ENCODE peak calls at places on chromosomes 3 and 15, in six cellular contexts. One of them, this sample, is unnamed.

GRCh38 chr3:189049458-189050231 is 122.1 kb upstream of the TPRG1 start:
- DNase-seq in GM12892: no peak
- DNase-seq in epithelial cell of esophagus: no peak
- DNase-seq in AG10803: no peak
- DNase-seq in uterus: no peak
- DNase-seq in brain microvascular endothelial cell: no peak
- DNase-seq in this sample: no peak

GRCh38 chr3:195897081-195897852 is 11.1 kb downstream of the TNK2 start:
- DNase-seq in GM12892: no peak
- DNase-seq in epithelial cell of esophagus: peak; percentile 87
- DNase-seq in AG10803: peak; percentile 59
- DNase-seq in uterus: peak; percentile 64
- DNase-seq in brain microvascular endothelial cell: peak; percentile 61
- DNase-seq in this sample: peak; percentile 49

GRCh38 chr3:193552911-193553310 is 1.8 kb downstream of the ATP13A4 start:
- DNase-seq in GM12892: no peak
- DNase-seq in epithelial cell of esophagus: no peak
- DNase-seq in AG10803: no peak
- DNase-seq in uterus: no peak
- DNase-seq in brain microvascular endothelial cell: no peak
- DNase-seq in this sample: no peak

GRCh38 chr15:101085311-101085700 is 166.1 kb downstream of the LRRK1 start:
- DNase-seq in GM12892: no peak
- DNase-seq in epithelial cell of esophagus: no peak
- DNase-seq in AG10803: no peak
- DNase-seq in uterus: no peak
- DNase-seq in brain microvascular endothelial cell: no peak
- DNase-seq in this sample: no peak

GRCh38 chr3:74287557-74287956 is 326.9 kb downstream of the CNTN3 start:
- DNase-seq in GM12892: no peak
- DNase-seq in epithelial cell of esophagus: no peak
- DNase-seq in AG10803: peak; percentile 30
- DNase-seq in uterus: no peak
- DNase-seq in brain microvascular endothelial cell: no peak
- DNase-seq in this sample: no peak

GRCh38 chr3:167728176-167728575 is 6.5 kb downstream of the PDCD10 start:
- DNase-seq in GM12892: no peak
- DNase-seq in epithelial cell of esophagus: peak; percentile 73
- DNase-seq in AG10803: peak; percentile 79
- DNase-seq in uterus: no peak
- DNase-seq in brain microvascular endothelial cell: peak; percentile 83
- DNase-seq in this sample: peak; percentile 48

GRCh38 chr3:41431386-41431785 is 232.1 kb downstream of the CTNNB1 start:
- DNase-seq in GM12892: no peak
- DNase-seq in epithelial cell of esophagus: no peak
- DNase-seq in AG10803: no peak
- DNase-seq in uterus: no peak
- DNase-seq in brain microvascular endothelial cell: no peak
- DNase-seq in this sample: no peak

GRCh38 chr15:100011235-100011634 is 278.0 kb upstream of the LYSMD4 start:
- DNase-seq in GM12892: no peak
- DNase-seq in epithelial cell of esophagus: no peak
- DNase-seq in AG10803: no peak
- DNase-seq in uterus: no peak
- DNase-seq in brain microvascular endothelial cell: no peak
- DNase-seq in this sample: no peak

GRCh38 chr3:115922681-115923347 is 299.5 kb downstream of the GAP43 start:
- DNase-seq in GM12892: no peak
- DNase-seq in epithelial cell of esophagus: peak; percentile 44
- DNase-seq in AG10803: peak; percentile 49
- DNase-seq in uterus: no peak
- DNase-seq in brain microvascular endothelial cell: peak; percentile 69
- DNase-seq in this sample: peak; percentile 24

GRCh38 chr3:134376786-134377431 is 2.7 kb upstream of the AMOTL2 start:
- DNase-seq in GM12892: no peak
- DNase-seq in epithelial cell of esophagus: peak; percentile 52
- DNase-seq in AG10803: no peak
- DNase-seq in uterus: no peak
- DNase-seq in brain microvascular endothelial cell: no peak
- DNase-seq in this sample: no peak

GRCh38 chr15:68930268-68931022 is at the start of gene SPESP1:
- DNase-seq in GM12892: no peak
- DNase-seq in epithelial cell of esophagus: peak; percentile 64
- DNase-seq in AG10803: peak; percentile 72
- DNase-seq in uterus: peak; percentile 52
- DNase-seq in brain microvascular endothelial cell: peak; percentile 1
- DNase-seq in this sample: peak; percentile 64

GRCh38 chr15:42710662-42711061 is 26.3 kb downstream of the CDAN1 start:
- DNase-seq in GM12892: no peak
- DNase-seq in epithelial cell of esophagus: no peak
- DNase-seq in AG10803: peak; percentile 33
- DNase-seq in uterus: no peak
- DNase-seq in brain microvascular endothelial cell: no peak
- DNase-seq in this sample: no peak

GRCh38 chr3:99859855-99860254 is 42.2 kb downstream of the CMSS1 start:
- DNase-seq in GM12892: no peak
- DNase-seq in epithelial cell of esophagus: peak; percentile 88
- DNase-seq in AG10803: peak; percentile 98
- DNase-seq in uterus: no peak
- DNase-seq in brain microvascular endothelial cell: no peak
- DNase-seq in this sample: peak; percentile 97

GRCh38 chr3:78992830-78993229 is 775.0 kb downstream of the ROBO1 start:
- DNase-seq in GM12892: no peak
- DNase-seq in epithelial cell of esophagus: no peak
- DNase-seq in AG10803: no peak
- DNase-seq in uterus: no peak
- DNase-seq in brain microvascular endothelial cell: no peak
- DNase-seq in this sample: no peak

GRCh38 chr3:42662037-42662812 is 8.7 kb downstream of the ZBTB47 start:
- DNase-seq in GM12892: no peak
- DNase-seq in epithelial cell of esophagus: no peak
- DNase-seq in AG10803: no peak
- DNase-seq in uterus: no peak
- DNase-seq in brain microvascular endothelial cell: no peak
- DNase-seq in this sample: no peak

GRCh38 chr3:73694988-73695757 is 70.4 kb upstream of the PDZRN3 start:
- DNase-seq in GM12892: no peak
- DNase-seq in epithelial cell of esophagus: no peak
- DNase-seq in AG10803: peak; percentile 39
- DNase-seq in uterus: no peak
- DNase-seq in brain microvascular endothelial cell: no peak
- DNase-seq in this sample: no peak

GRCh38 chr3:4532535-4533112 is 39.5 kb downstream of the ITPR1 start:
- DNase-seq in GM12892: no peak
- DNase-seq in epithelial cell of esophagus: no peak
- DNase-seq in AG10803: no peak
- DNase-seq in uterus: no peak
- DNase-seq in brain microvascular endothelial cell: no peak
- DNase-seq in this sample: peak; percentile 29

GRCh38 chr15:93164409-93164808 is 75.4 kb upstream of the RGMA start:
- DNase-seq in GM12892: no peak
- DNase-seq in epithelial cell of esophagus: no peak
- DNase-seq in AG10803: no peak
- DNase-seq in uterus: no peak
- DNase-seq in brain microvascular endothelial cell: no peak
- DNase-seq in this sample: no peak

GRCh38 chr15:71447328-71448250 is 332.3 kb downstream of the THSD4 start:
- DNase-seq in GM12892: no peak
- DNase-seq in epithelial cell of esophagus: peak; percentile 97
- DNase-seq in AG10803: peak; percentile 18
- DNase-seq in uterus: no peak
- DNase-seq in brain microvascular endothelial cell: peak; percentile 40
- DNase-seq in this sample: peak; percentile 26

GRCh38 chr15:71538181-71538580 is 272.2 kb upstream of the NR2E3 start:
- DNase-seq in GM12892: no peak
- DNase-seq in epithelial cell of esophagus: peak; percentile 86
- DNase-seq in AG10803: no peak
- DNase-seq in uterus: no peak
- DNase-seq in brain microvascular endothelial cell: no peak
- DNase-seq in this sample: no peak

GRCh38 chr3:170815340-170815739 is 54.7 kb downstream of the RPL22L1 start:
- DNase-seq in GM12892: no peak
- DNase-seq in epithelial cell of esophagus: peak; percentile 58
- DNase-seq in AG10803: no peak
- DNase-seq in uterus: no peak
- DNase-seq in brain microvascular endothelial cell: peak; percentile 6
- DNase-seq in this sample: no peak

GRCh38 chr3:195045481-195045880 is 225.5 kb downstream of the XXYLT1 start:
- DNase-seq in GM12892: no peak
- DNase-seq in epithelial cell of esophagus: no peak
- DNase-seq in AG10803: no peak
- DNase-seq in uterus: peak; percentile 6
- DNase-seq in brain microvascular endothelial cell: no peak
- DNase-seq in this sample: no peak

GRCh38 chr3:171950373-171950772 is 89.0 kb upstream of the FNDC3B start:
- DNase-seq in GM12892: no peak
- DNase-seq in epithelial cell of esophagus: peak; percentile 69
- DNase-seq in AG10803: peak; percentile 18
- DNase-seq in uterus: no peak
- DNase-seq in brain microvascular endothelial cell: peak; percentile 44
- DNase-seq in this sample: no peak

GRCh38 chr3:123660900-123661299 is 76.0 kb upstream of the HACD2 start:
- DNase-seq in GM12892: no peak
- DNase-seq in epithelial cell of esophagus: peak; percentile 72
- DNase-seq in AG10803: peak; percentile 99
- DNase-seq in uterus: peak; percentile 97
- DNase-seq in brain microvascular endothelial cell: peak; percentile 94
- DNase-seq in this sample: peak; percentile 98

GRCh38 chr3:193520738-193521137 is 34.0 kb downstream of the ATP13A4 start:
- DNase-seq in GM12892: no peak
- DNase-seq in epithelial cell of esophagus: no peak
- DNase-seq in AG10803: no peak
- DNase-seq in uterus: no peak
- DNase-seq in brain microvascular endothelial cell: no peak
- DNase-seq in this sample: no peak

GRCh38 chr3:132843851-132844565 is 121.8 kb upstream of the NPHP3 start:
- DNase-seq in GM12892: no peak
- DNase-seq in epithelial cell of esophagus: no peak
- DNase-seq in AG10803: peak; percentile 1
- DNase-seq in uterus: no peak
- DNase-seq in brain microvascular endothelial cell: no peak
- DNase-seq in this sample: no peak

GRCh38 chr3:123388050-123388449 is 60.8 kb downstream of the ADCY5 start:
- DNase-seq in GM12892: no peak
- DNase-seq in epithelial cell of esophagus: no peak
- DNase-seq in AG10803: no peak
- DNase-seq in uterus: no peak
- DNase-seq in brain microvascular endothelial cell: no peak
- DNase-seq in this sample: no peak

GRCh38 chr3:71893120-71893519 is 108.2 kb upstream of the PROK2 start:
- DNase-seq in GM12892: no peak
- DNase-seq in epithelial cell of esophagus: no peak
- DNase-seq in AG10803: no peak
- DNase-seq in uterus: no peak
- DNase-seq in brain microvascular endothelial cell: no peak
- DNase-seq in this sample: no peak

GRCh38 chr3:114846252-114846651 is 300.8 kb downstream of the ZBTB20 start:
- DNase-seq in GM12892: no peak
- DNase-seq in epithelial cell of esophagus: no peak
- DNase-seq in AG10803: no peak
- DNase-seq in uterus: no peak
- DNase-seq in brain microvascular endothelial cell: no peak
- DNase-seq in this sample: no peak

GRCh38 chr3:53320697-53321096 is 26.6 kb downstream of the DCP1A start:
- DNase-seq in GM12892: no peak
- DNase-seq in epithelial cell of esophagus: peak; percentile 5
- DNase-seq in AG10803: no peak
- DNase-seq in uterus: no peak
- DNase-seq in brain microvascular endothelial cell: no peak
- DNase-seq in this sample: no peak

GRCh38 chr3:89697321-89697916 is 590.0 kb downstream of the EPHA3 start:
- DNase-seq in GM12892: no peak
- DNase-seq in epithelial cell of esophagus: peak; percentile 20
- DNase-seq in AG10803: no peak
- DNase-seq in uterus: no peak
- DNase-seq in brain microvascular endothelial cell: peak; percentile 16
- DNase-seq in this sample: no peak

GRCh38 chr3:69433016-69433937 is 47.4 kb upstream of the FRMD4B start:
- DNase-seq in GM12892: no peak
- DNase-seq in epithelial cell of esophagus: peak; percentile 63
- DNase-seq in AG10803: no peak
- DNase-seq in uterus: no peak
- DNase-seq in brain microvascular endothelial cell: no peak
- DNase-seq in this sample: peak; percentile 28

This sample was measured in fibroblast of villous mesenchyme.